ENCODE peak calls at places on chromosome 5, in ten cellular contexts. One of them, this sample, is unnamed.

GRCh38 chr5:151222769-151223446 is 984 bp downstream of the CCDC69 start:
- DNase-seq in endothelial cell: no peak
- DNase-seq in RWPE1: no peak
- DNase-seq in CD4-positive, alpha-beta T cell: no peak
- DNase-seq in cardiac fibroblast: peak
- DNase-seq in foreskin fibroblast: no peak
- DNase-seq in GM10248: peak
- DNase-seq in heart right ventricle: peak
- DNase-seq in uterus: peak
- DNase-seq in testis: peak
- DNase-seq in this sample: peak

GRCh38 chr5:107948377-107948776 is 277.6 kb upstream of the EFNA5 start:
- DNase-seq in endothelial cell: no peak
- DNase-seq in RWPE1: no peak
- DNase-seq in CD4-positive, alpha-beta T cell: no peak
- DNase-seq in cardiac fibroblast: no peak
- DNase-seq in foreskin fibroblast: no peak
- DNase-seq in GM10248: no peak
- DNase-seq in heart right ventricle: no peak
- DNase-seq in uterus: no peak
- DNase-seq in testis: no peak
- DNase-seq in this sample: no peak

GRCh38 chr5:100901851-100902341 is 1.2 kb downstream of the ST8SIA4 start:
- DNase-seq in endothelial cell: peak
- DNase-seq in RWPE1: no peak
- DNase-seq in CD4-positive, alpha-beta T cell: no peak
- DNase-seq in cardiac fibroblast: peak
- DNase-seq in foreskin fibroblast: no peak
- DNase-seq in GM10248: peak
- DNase-seq in heart right ventricle: peak
- DNase-seq in uterus: peak
- DNase-seq in testis: no peak
- DNase-seq in this sample: peak

GRCh38 chr5:110880413-110880812 is 141.6 kb downstream of the SLC25A46 start:
- DNase-seq in endothelial cell: no peak
- DNase-seq in RWPE1: peak
- DNase-seq in CD4-positive, alpha-beta T cell: no peak
- DNase-seq in cardiac fibroblast: peak
- DNase-seq in foreskin fibroblast: peak
- DNase-seq in GM10248: no peak
- DNase-seq in heart right ventricle: peak
- DNase-seq in uterus: no peak
- DNase-seq in testis: no peak
- DNase-seq in this sample: no peak

GRCh38 chr5:10607023-10607665 is 43.3 kb downstream of the ANKRD33B start:
- DNase-seq in endothelial cell: peak
- DNase-seq in RWPE1: no peak
- DNase-seq in CD4-positive, alpha-beta T cell: no peak
- DNase-seq in cardiac fibroblast: peak
- DNase-seq in foreskin fibroblast: no peak
- DNase-seq in GM10248: peak
- DNase-seq in heart right ventricle: peak
- DNase-seq in uterus: no peak
- DNase-seq in testis: no peak
- DNase-seq in this sample: peak

GRCh38 chr5:169905017-169905416 is 75.3 kb downstream of the INSYN2B start:
- DNase-seq in endothelial cell: no peak
- DNase-seq in RWPE1: no peak
- DNase-seq in CD4-positive, alpha-beta T cell: no peak
- DNase-seq in cardiac fibroblast: no peak
- DNase-seq in foreskin fibroblast: no peak
- DNase-seq in GM10248: no peak
- DNase-seq in heart right ventricle: no peak
- DNase-seq in uterus: no peak
- DNase-seq in testis: no peak
- DNase-seq in this sample: no peak

GRCh38 chr5:143791848-143792701 is 19.9 kb upstream of the HMHB1 start:
- DNase-seq in endothelial cell: no peak
- DNase-seq in RWPE1: no peak
- DNase-seq in CD4-positive, alpha-beta T cell: no peak
- DNase-seq in cardiac fibroblast: peak
- DNase-seq in foreskin fibroblast: no peak
- DNase-seq in GM10248: no peak
- DNase-seq in heart right ventricle: no peak
- DNase-seq in uterus: no peak
- DNase-seq in testis: no peak
- DNase-seq in this sample: no peak

GRCh38 chr5:170752257-170753215 is 31.0 kb upstream of the GABRP start:
- DNase-seq in endothelial cell: no peak
- DNase-seq in RWPE1: no peak
- DNase-seq in CD4-positive, alpha-beta T cell: no peak
- DNase-seq in cardiac fibroblast: no peak
- DNase-seq in foreskin fibroblast: no peak
- DNase-seq in GM10248: no peak
- DNase-seq in heart right ventricle: peak
- DNase-seq in uterus: no peak
- DNase-seq in testis: no peak
- DNase-seq in this sample: no peak

GRCh38 chr5:151694035-151694485 is 7.3 kb upstream of the SPARC start:
- DNase-seq in endothelial cell: no peak
- DNase-seq in RWPE1: no peak
- DNase-seq in CD4-positive, alpha-beta T cell: no peak
- DNase-seq in cardiac fibroblast: peak
- DNase-seq in foreskin fibroblast: no peak
- DNase-seq in GM10248: no peak
- DNase-seq in heart right ventricle: no peak
- DNase-seq in uterus: no peak
- DNase-seq in testis: peak
- DNase-seq in this sample: no peak

GRCh38 chr5:131303537-131303936 is 39.7 kb downstream of the CDC42SE2 start:
- DNase-seq in endothelial cell: no peak
- DNase-seq in RWPE1: peak
- DNase-seq in CD4-positive, alpha-beta T cell: no peak
- DNase-seq in cardiac fibroblast: peak
- DNase-seq in foreskin fibroblast: peak
- DNase-seq in GM10248: no peak
- DNase-seq in heart right ventricle: no peak
- DNase-seq in uterus: no peak
- DNase-seq in testis: no peak
- DNase-seq in this sample: no peak

GRCh38 chr5:127944125-127944524 is 139.4 kb upstream of the SLC12A2 start:
- DNase-seq in endothelial cell: no peak
- DNase-seq in RWPE1: no peak
- DNase-seq in CD4-positive, alpha-beta T cell: no peak
- DNase-seq in cardiac fibroblast: no peak
- DNase-seq in foreskin fibroblast: no peak
- DNase-seq in GM10248: no peak
- DNase-seq in heart right ventricle: no peak
- DNase-seq in uterus: no peak
- DNase-seq in testis: no peak
- DNase-seq in this sample: no peak

GRCh38 chr5:156356238-156356637 is 29.3 kb downstream of the SGCD start:
- DNase-seq in endothelial cell: no peak
- DNase-seq in RWPE1: no peak
- DNase-seq in CD4-positive, alpha-beta T cell: no peak
- DNase-seq in cardiac fibroblast: peak
- DNase-seq in foreskin fibroblast: no peak
- DNase-seq in GM10248: no peak
- DNase-seq in heart right ventricle: no peak
- DNase-seq in uterus: no peak
- DNase-seq in testis: no peak
- DNase-seq in this sample: no peak

GRCh38 chr5:141783599-141784296 is 94.5 kb downstream of the PCDH1 start:
- DNase-seq in endothelial cell: no peak
- DNase-seq in RWPE1: peak
- DNase-seq in CD4-positive, alpha-beta T cell: no peak
- DNase-seq in cardiac fibroblast: no peak
- DNase-seq in foreskin fibroblast: no peak
- DNase-seq in GM10248: no peak
- DNase-seq in heart right ventricle: no peak
- DNase-seq in uterus: no peak
- DNase-seq in testis: no peak
- DNase-seq in this sample: no peak

GRCh38 chr5:472076-472655 is 29.2 kb downstream of the EXOC3 start:
- DNase-seq in endothelial cell: no peak
- DNase-seq in RWPE1: no peak
- DNase-seq in CD4-positive, alpha-beta T cell: no peak
- DNase-seq in cardiac fibroblast: peak
- DNase-seq in foreskin fibroblast: no peak
- DNase-seq in GM10248: no peak
- DNase-seq in heart right ventricle: no peak
- DNase-seq in uterus: no peak
- DNase-seq in testis: no peak
- DNase-seq in this sample: peak

GRCh38 chr5:83220331-83220730 is 143.0 kb downstream of the XRCC4 start:
- DNase-seq in endothelial cell: no peak
- DNase-seq in RWPE1: no peak
- DNase-seq in CD4-positive, alpha-beta T cell: no peak
- DNase-seq in cardiac fibroblast: no peak
- DNase-seq in foreskin fibroblast: no peak
- DNase-seq in GM10248: no peak
- DNase-seq in heart right ventricle: no peak
- DNase-seq in uterus: no peak
- DNase-seq in testis: no peak
- DNase-seq in this sample: no peak

GRCh38 chr5:112923148-112923917 is 1.3 kb upstream of the REEP5 start:
- DNase-seq in endothelial cell: no peak
- DNase-seq in RWPE1: no peak
- DNase-seq in CD4-positive, alpha-beta T cell: no peak
- DNase-seq in cardiac fibroblast: no peak
- DNase-seq in foreskin fibroblast: no peak
- DNase-seq in GM10248: no peak
- DNase-seq in heart right ventricle: no peak
- DNase-seq in uterus: no peak
- DNase-seq in testis: no peak
- DNase-seq in this sample: peak

GRCh38 chr5:141492168-141492885 is 3.4 kb downstream of the PCDHGC5 start:
- DNase-seq in endothelial cell: no peak
- DNase-seq in RWPE1: no peak
- DNase-seq in CD4-positive, alpha-beta T cell: no peak
- DNase-seq in cardiac fibroblast: no peak
- DNase-seq in foreskin fibroblast: no peak
- DNase-seq in GM10248: peak
- DNase-seq in heart right ventricle: no peak
- DNase-seq in uterus: no peak
- DNase-seq in testis: no peak
- DNase-seq in this sample: no peak

DNA sequence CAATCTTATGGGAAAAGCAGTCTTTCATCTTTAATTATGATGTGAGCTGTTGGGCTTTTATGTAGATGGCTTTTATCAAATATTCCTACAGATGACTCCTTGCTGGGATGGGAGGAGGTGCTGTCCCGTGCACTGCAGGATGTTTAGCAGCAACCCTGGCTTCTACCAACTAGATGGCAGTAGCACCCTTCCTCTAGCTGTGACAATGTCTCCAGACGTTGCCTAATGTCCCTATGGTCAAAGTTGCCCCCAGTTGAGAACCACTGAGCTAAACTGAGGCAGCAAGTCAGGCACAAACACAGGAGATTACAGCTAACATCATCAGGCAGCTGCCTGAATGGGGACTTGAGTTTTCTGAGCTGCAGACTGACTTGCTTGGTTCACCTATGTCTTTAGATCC is 401.9 kb upstream of the PDE4D start:
- DNase-seq in endothelial cell: peak
- DNase-seq in RWPE1: no peak
- DNase-seq in CD4-positive, alpha-beta T cell: no peak
- DNase-seq in cardiac fibroblast: peak
- DNase-seq in foreskin fibroblast: peak
- DNase-seq in GM10248: peak
- DNase-seq in heart right ventricle: peak
- DNase-seq in uterus: no peak
- DNase-seq in testis: peak
- DNase-seq in this sample: no peak
- TF ChIP-seq CTCF in endothelial cell: peak
- TF ChIP-seq CTCF in RWPE1: no peak
- TF ChIP-seq CTCF in CD4-positive, alpha-beta T cell: no peak
- TF ChIP-seq CTCF in cardiac fibroblast: peak
- TF ChIP-seq CTCF in foreskin fibroblast: peak
- TF ChIP-seq CTCF in GM10248: peak
- TF ChIP-seq CTCF in heart right ventricle: peak
- TF ChIP-seq CTCF in uterus: no peak
- TF ChIP-seq CTCF in testis: no peak
- TF ChIP-seq CTCF in this sample: no peak

GRCh38 chr5:102090770-102091169 is 205.3 kb downstream of the SLCO4C1 start:
- DNase-seq in endothelial cell: peak
- DNase-seq in RWPE1: no peak
- DNase-seq in CD4-positive, alpha-beta T cell: no peak
- DNase-seq in cardiac fibroblast: peak
- DNase-seq in foreskin fibroblast: no peak
- DNase-seq in GM10248: peak
- DNase-seq in heart right ventricle: no peak
- DNase-seq in uterus: no peak
- DNase-seq in testis: peak
- DNase-seq in this sample: no peak
- TF ChIP-seq CTCF in endothelial cell: peak
- TF ChIP-seq CTCF in RWPE1: no peak
- TF ChIP-seq CTCF in CD4-positive, alpha-beta T cell: no peak
- TF ChIP-seq CTCF in cardiac fibroblast: no peak
- TF ChIP-seq CTCF in foreskin fibroblast: no peak
- TF ChIP-seq CTCF in GM10248: peak
- TF ChIP-seq CTCF in heart right ventricle: no peak
- TF ChIP-seq CTCF in uterus: no peak
- TF ChIP-seq CTCF in testis: peak
- TF ChIP-seq CTCF in this sample: peak

DNA sequence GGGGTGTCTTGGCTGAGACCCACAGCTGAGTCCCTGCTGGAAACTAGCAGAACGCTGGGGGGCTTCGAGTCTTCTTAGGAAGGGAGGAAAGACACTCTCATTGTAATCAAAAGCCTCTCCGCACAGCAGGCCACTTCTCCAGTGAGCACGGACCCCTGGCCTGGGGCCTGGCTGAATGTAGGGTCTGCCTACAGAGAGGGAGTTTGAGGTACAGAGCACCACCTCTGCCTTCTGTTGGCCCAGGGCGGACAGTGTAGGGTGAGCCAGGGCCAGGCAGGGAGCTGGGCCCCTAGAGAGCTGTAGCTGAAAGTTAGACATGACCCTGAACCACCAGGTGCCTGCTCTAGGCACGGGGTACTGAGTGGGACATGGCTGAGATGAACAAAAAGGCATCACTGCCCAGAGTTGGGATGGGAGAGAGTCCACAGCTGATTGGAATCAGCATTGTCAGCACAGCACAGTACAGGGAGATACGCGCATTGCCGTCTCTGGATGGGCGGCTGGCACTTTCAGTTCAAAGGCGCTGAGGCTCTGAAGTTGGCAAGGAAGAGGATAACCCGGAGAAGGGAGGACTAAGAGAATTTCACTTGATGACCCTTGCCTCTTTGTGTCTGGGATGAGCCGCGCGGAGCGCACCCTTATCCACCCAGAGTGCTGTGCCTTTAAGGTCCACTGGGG is 363 bp upstream of the SLC25A48 start:
- DNase-seq in endothelial cell: no peak
- DNase-seq in RWPE1: no peak
- DNase-seq in CD4-positive, alpha-beta T cell: no peak
- DNase-seq in cardiac fibroblast: no peak
- DNase-seq in foreskin fibroblast: peak
- DNase-seq in GM10248: no peak
- DNase-seq in heart right ventricle: no peak
- DNase-seq in uterus: no peak
- DNase-seq in testis: peak
- DNase-seq in this sample: no peak
- TF ChIP-seq CTCF in endothelial cell: no peak
- TF ChIP-seq CTCF in RWPE1: peak
- TF ChIP-seq CTCF in CD4-positive, alpha-beta T cell: no peak
- TF ChIP-seq CTCF in cardiac fibroblast: peak
- TF ChIP-seq CTCF in foreskin fibroblast: peak
- TF ChIP-seq CTCF in GM10248: peak
- TF ChIP-seq CTCF in heart right ventricle: no peak
- TF ChIP-seq CTCF in uterus: peak
- TF ChIP-seq CTCF in testis: peak
- TF ChIP-seq CTCF in this sample: no peak

GRCh38 chr5:96565843-96566242 is 96.3 kb upstream of the CAST start:
- DNase-seq in endothelial cell: no peak
- DNase-seq in RWPE1: peak
- DNase-seq in CD4-positive, alpha-beta T cell: no peak
- DNase-seq in cardiac fibroblast: peak
- DNase-seq in foreskin fibroblast: peak
- DNase-seq in GM10248: peak
- DNase-seq in heart right ventricle: no peak
- DNase-seq in uterus: no peak
- DNase-seq in testis: no peak
- DNase-seq in this sample: no peak
- TF ChIP-seq CTCF in endothelial cell: no peak
- TF ChIP-seq CTCF in RWPE1: no peak
- TF ChIP-seq CTCF in CD4-positive, alpha-beta T cell: no peak
- TF ChIP-seq CTCF in cardiac fibroblast: no peak
- TF ChIP-seq CTCF in foreskin fibroblast: no peak
- TF ChIP-seq CTCF in GM10248: no peak
- TF ChIP-seq CTCF in heart right ventricle: no peak
- TF ChIP-seq CTCF in uterus: no peak
- TF ChIP-seq CTCF in testis: no peak
- TF ChIP-seq CTCF in this sample: no peak